ENCODE peak calls at places on chromosomes 4 and X, in six cellular contexts. M is GM12878, F is K562, G is HepG2, O is GM12891, E is H1. B is an unnamed sample.

GRCh38 chrX:105098201-105098600 is 122.3 kb downstream of the TEX13A start:
- DNase-seq in M (no peak), F (no peak), G (no peak), O (no peak), E (no peak), B (no peak)

GRCh38 chr4:8647094-8647570 is 54.6 kb downstream of the CPZ start:
- DNase-seq in M (no peak), F (no peak), G (no peak), O (no peak), E (no peak), B (no peak)

GRCh38 chr4:108651068-108651794 is 832 bp downstream of the OSTC start:
- DNase-seq in M (no peak), F (peak; percentile 48), G (peak; percentile 60), O (no peak), E (no peak), B (no peak)

GRCh38 chr4:1080961-1081688 is 32.2 kb downstream of the RNF212 start:
- DNase-seq in M (no peak), F (no peak), G (no peak), O (no peak), E (no peak), B (no peak)

GRCh38 chr4:105627620-105628019 is 75.2 kb downstream of the ARHGEF38 start:
- DNase-seq in M (no peak), F (no peak), G (no peak), O (no peak), E (no peak), B (no peak)

GRCh38 chr4:186820371-186820990 is 96.8 kb upstream of the FAT1 start:
- DNase-seq in M (no peak), F (peak; percentile 55), G (no peak), O (no peak), E (no peak), B (no peak)

GRCh38 chrX:144681501-144681900 is 565.8 kb upstream of the SPANXN1 start:
- DNase-seq in M (no peak), F (no peak), G (no peak), O (no peak), E (no peak), B (no peak)

GRCh38 chrX:22699591-22700091 is 300.1 kb upstream of the DDX53 start:
- DNase-seq in M (no peak), F (no peak), G (no peak), O (no peak), E (no peak), B (no peak)

GRCh38 chrX:22742174-22742573 is 257.6 kb upstream of the DDX53 start:
- DNase-seq in M (no peak), F (no peak), G (no peak), O (no peak), E (no peak), B (no peak)

GRCh38 chr4:106614446-106614845 is 245.9 kb upstream of the GIMD1 start:
- DNase-seq in M (no peak), F (no peak), G (peak; percentile 5), O (no peak), E (no peak), B (no peak)

GRCh38 chrX:44946771-44947170 is 73.8 kb downstream of the KDM6A start:
- DNase-seq in M (no peak), F (no peak), G (no peak), O (no peak), E (no peak), B (no peak)

GRCh38 chr4:146437778-146438177 is 84.0 kb downstream of the SLC10A7 start:
- DNase-seq in M (no peak), F (no peak), G (no peak), O (no peak), E (no peak), B (no peak)

GRCh38 chr4:15078682-15079642 is 76.7 kb downstream of the CPEB2 start:
- DNase-seq in M (no peak), F (no peak), G (no peak), O (no peak), E (no peak), B (no peak)

GRCh38 chrX:130974323-130974722 is 71.3 kb upstream of the ENOX2 start:
- DNase-seq in M (no peak), F (peak; percentile 25), G (no peak), O (no peak), E (no peak), B (no peak)

GRCh38 chr4:22881416-22881815 is 188.7 kb downstream of the GBA3 start:
- DNase-seq in M (no peak), F (no peak), G (no peak), O (no peak), E (no peak), B (no peak)

GRCh38 chr4:142901166-142901662 is 55.1 kb upstream of the INPP4B start:
- DNase-seq in M (no peak), F (no peak), G (no peak), O (no peak), E (no peak), B (no peak)

GRCh38 chrX:20029728-20030127 is 38.9 kb upstream of the BCLAF3 start:
- DNase-seq in M (peak; percentile 2), F (no peak), G (peak; percentile 82), O (no peak), E (no peak), B (no peak)

GRCh38 chr4:40214038-40214437 is 17.2 kb downstream of the RHOH start:
- DNase-seq in M (no peak), F (no peak), G (no peak), O (no peak), E (no peak), B (no peak)

GRCh38 chr4:27117453-27117852 is 256.8 kb downstream of the STIM2 start:
- DNase-seq in M (no peak), F (no peak), G (no peak), O (no peak), E (no peak), B (no peak)

GRCh38 chr4:100981447-100982204 is 365.7 kb downstream of the PPP3CA start:
- DNase-seq in M (no peak), F (no peak), G (no peak), O (no peak), E (no peak), B (no peak)

DNA sequence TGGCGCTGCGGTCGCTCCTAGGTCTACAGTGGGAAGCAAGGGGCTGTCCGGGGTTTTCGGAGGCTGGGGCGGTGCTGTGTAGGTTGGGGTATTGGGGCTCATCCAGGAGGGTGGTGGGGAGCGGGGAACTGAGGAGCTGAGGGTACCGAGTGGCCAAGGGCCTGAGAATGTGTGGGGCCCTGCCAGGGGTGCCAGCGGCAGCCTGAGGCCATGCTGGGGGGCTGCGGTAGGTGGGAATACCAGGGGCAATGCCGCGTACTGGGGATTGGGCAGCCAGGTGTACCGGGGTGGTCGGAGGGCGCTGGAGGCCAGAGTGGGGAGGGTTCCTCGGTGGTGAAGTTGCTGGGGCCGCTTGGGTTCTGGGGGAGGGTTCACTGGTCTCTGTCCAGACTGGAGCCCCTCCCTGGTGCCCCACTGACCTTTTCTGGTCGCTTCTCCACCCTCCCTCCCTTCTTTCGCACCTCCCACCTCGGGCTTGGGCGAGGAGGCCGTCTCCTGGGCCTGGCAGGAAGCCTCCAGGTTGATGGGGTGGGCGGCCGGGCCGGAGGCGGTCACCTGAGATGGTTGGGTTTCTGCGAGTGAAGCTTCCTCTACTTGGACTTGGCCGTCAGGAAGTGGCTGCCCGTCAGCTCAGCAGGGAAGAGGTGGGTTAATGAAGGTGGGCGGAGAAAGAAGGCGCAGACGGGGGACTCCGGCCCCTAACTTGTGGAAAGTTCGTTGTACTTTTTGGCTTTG is 891 bp downstream of the AKAP17A start:
- DNase-seq in M (no peak), F (peak; percentile 47), G (peak; percentile 25), O (peak; percentile 71), E (peak; percentile 49), B (peak; percentile 74)
- TF ChIP-seq TAF1 in M (no peak), F (no peak), G (peak; percentile 28), O (no peak), E (no peak), B (no peak)

DNA sequence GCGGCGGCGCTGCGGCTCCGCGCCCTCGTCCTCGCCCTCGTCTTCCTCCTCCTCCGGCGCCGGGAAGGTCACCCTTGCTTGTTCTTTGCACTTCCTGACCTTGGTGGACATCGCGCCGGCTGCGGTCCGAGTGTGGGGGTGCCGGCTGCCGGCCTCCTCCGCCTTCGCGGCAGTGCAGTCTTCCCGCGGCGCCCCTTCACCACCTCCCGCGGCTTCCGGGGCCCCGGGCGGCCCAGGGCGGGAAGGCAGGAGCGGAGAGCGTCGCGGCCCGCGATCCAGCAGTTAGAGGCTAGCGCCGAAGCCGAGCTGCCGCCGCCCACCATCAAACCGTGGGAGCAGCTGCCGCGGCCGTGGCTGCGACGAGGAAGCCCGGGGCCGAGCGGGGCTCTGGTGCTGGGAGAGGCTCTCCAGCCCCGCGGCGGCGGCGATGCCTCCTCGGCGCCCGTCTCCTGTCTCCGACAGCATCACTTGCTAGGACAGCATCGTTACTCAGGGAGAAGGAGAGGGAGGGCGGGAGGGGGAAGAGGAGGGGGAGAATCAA is at the start of gene TRPC3:
- DNase-seq in M (no peak), F (peak; percentile 28), G (no peak), O (peak; percentile 30), E (peak; percentile 72), B (no peak)
- TF ChIP-seq POLR2AphosphoS5 in M (no peak), F (no peak), G (no peak), O (no peak), E (no peak), B (no peak)

GRCh38 chrX:63754860-63755579 is 30.0 kb downstream of the ARHGEF9 start:
- DNase-seq in M (peak; percentile 73), F (peak; percentile 22), G (peak; percentile 61), O (peak; percentile 48), E (peak; percentile 80), B (peak; percentile 49)
- TF ChIP-seq POLR2A in M (peak; percentile 89), F (no peak), G (no peak), O (peak; percentile 72), E (peak; percentile 75), B (peak; percentile 79)

DNA sequence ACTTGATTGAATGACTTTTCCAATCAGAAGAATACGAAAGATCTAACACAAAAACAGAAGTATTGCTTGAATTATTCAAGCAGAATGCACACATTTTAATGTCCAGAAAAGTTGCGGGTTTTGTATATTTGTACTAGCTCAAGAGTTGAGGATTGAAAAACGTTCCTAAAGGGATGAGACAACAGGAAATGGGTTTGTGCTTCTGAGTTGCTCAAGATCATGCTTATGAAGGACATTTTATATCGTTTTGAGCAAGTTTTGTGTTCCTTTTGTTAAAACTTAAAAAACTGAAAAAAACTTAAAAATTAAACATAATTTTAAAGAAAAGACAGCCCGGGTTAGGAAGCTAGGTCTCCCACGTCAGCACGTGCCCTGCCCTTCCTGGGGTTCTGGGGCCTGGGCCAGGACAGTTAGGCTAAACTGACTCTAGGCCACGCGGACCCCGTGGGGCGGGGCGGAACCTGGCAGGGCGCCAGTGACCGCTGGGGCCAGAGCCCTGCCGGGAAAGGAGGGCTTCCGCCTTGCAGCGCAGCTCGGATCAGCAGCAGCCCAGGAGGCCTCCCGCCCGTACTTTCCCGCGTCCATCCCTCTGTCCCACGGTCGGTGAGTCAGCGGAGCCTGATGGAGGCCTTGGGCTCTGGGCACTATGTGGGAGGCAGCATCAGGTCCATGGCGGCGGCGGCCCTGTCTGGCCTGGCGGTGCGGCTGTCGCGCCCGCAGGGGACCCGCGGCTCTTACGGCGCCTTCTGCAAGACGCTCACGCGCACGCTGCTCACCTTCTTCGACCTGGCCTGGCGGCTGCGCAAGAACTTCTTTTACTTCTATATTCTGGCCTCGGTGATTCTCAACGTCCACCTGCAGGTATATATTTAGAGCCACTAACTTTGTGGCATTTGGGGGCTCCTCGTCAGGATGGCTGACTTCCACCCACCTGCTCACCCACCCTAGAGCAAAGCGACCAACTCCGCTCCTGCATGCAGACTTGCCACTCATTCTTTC is at the start of gene SMIM10:
- DNase-seq in M (no peak), F (peak; percentile 91), G (no peak), O (peak; percentile 24), E (peak; percentile 55), B (peak; percentile 19)
- TF ChIP-seq TAF1 in M (no peak), F (peak; percentile 37), G (no peak), O (no peak), E (peak; percentile 41), B (no peak)

B was measured in GM12892.